ENCODE peak calls at places on chromosomes 3 and 15, in seven cellular contexts. H is body of pancreas, Q is activated T-helper 1 cell treated with Interleukin-2 at 50 U/mL for 16 hours, S is AG08396, L is GM04503, D is Peyer's patch, B is GM12891. U is an unnamed sample.

GRCh38 chr15:89199734-89200133 is 21.6 kb downstream of the RLBP1 start:
- DNase-seq in D (no peak), L (no peak), Q (no peak), B (no peak), H (no peak), S (no peak), U (no peak)

GRCh38 chr3:3145831-3146230 is 19.1 kb downstream of the TRNT1 start:
- DNase-seq in D (no peak), H (no peak), S (no peak), B (no peak), Q (no peak), L (peak), U (no peak)

GRCh38 chr3:149816986-149817385 is 4.0 kb downstream of the RNF13 start:
- DNase-seq in L (peak), D (no peak), B (no peak), S (peak), H (no peak), Q (no peak), U (no peak)

GRCh38 chr3:166190360-166190759 is 353.1 kb upstream of the BCHE start:
- DNase-seq in D (no peak), B (no peak), S (peak), H (no peak), Q (no peak), L (no peak), U (no peak)

GRCh38 chr15:39786444-39787056 is 3.9 kb upstream of the FSIP1 start:
- DNase-seq in B (no peak), Q (no peak), S (peak), H (no peak), L (no peak), D (no peak), U (no peak)

GRCh38 chr3:20074226-20075063 is 34.2 kb downstream of the KAT2B start:
- DNase-seq in B (no peak), L (peak), S (no peak), H (no peak), Q (no peak), D (no peak), U (no peak)

GRCh38 chr3:142647856-142648255 is 51.7 kb downstream of the PLS1 start:
- DNase-seq in B (no peak), H (no peak), L (no peak), D (no peak), Q (no peak), S (no peak), U (no peak)

GRCh38 chr3:183371672-183371968 is 56.8 kb downstream of the MCF2L2 start:
- DNase-seq in H (no peak), L (no peak), D (no peak), Q (no peak), B (no peak), S (no peak), U (no peak)

GRCh38 chr3:46705022-46705530 is 3.9 kb downstream of the TMIE start:
- DNase-seq in D (peak), Q (peak), L (no peak), B (peak), S (peak), H (peak), U (peak)

GRCh38 chr3:50322386-50323091 is at the start of gene HYAL2:
- DNase-seq in Q (no peak), H (peak), B (no peak), S (no peak), L (no peak), D (no peak), U (peak)